ENCODE peak calls at places on chromosomes 7 and 10, in ten cellular contexts. One of them, this sample, is unnamed.

GRCh38 chr7:150791746-150792452 is 8.3 kb downstream of the TMEM176B start:
- DNase-seq in neural progenitor cell: no peak
- DNase-seq in HCT116: no peak
- DNase-seq in fibroblast of lung: no peak
- DNase-seq in IMR-90: no peak
- DNase-seq in GM23338: no peak
- DNase-seq in Karpas-422: no peak
- DNase-seq in OCI-LY7: no peak
- DNase-seq in PC-3: no peak
- DNase-seq in hepatocyte: no peak
- DNase-seq in this sample: no peak

GRCh38 chr10:94274142-94274787 is 88.5 kb downstream of the NOC3L start:
- DNase-seq in neural progenitor cell: no peak
- DNase-seq in HCT116: no peak
- DNase-seq in fibroblast of lung: peak
- DNase-seq in IMR-90: no peak
- DNase-seq in GM23338: no peak
- DNase-seq in Karpas-422: no peak
- DNase-seq in OCI-LY7: no peak
- DNase-seq in PC-3: no peak
- DNase-seq in hepatocyte: no peak
- DNase-seq in this sample: no peak

GRCh38 chr7:3754488-3755365 is 453.7 kb downstream of the SDK1 start:
- DNase-seq in neural progenitor cell: peak
- DNase-seq in HCT116: no peak
- DNase-seq in fibroblast of lung: peak
- DNase-seq in IMR-90: peak
- DNase-seq in GM23338: peak
- DNase-seq in Karpas-422: no peak
- DNase-seq in OCI-LY7: no peak
- DNase-seq in PC-3: peak
- DNase-seq in hepatocyte: peak
- DNase-seq in this sample: no peak

GRCh38 chr7:18590744-18591340 is 95.3 kb downstream of the HDAC9 start:
- DNase-seq in neural progenitor cell: peak
- DNase-seq in HCT116: peak
- DNase-seq in fibroblast of lung: peak
- DNase-seq in IMR-90: peak
- DNase-seq in GM23338: peak
- DNase-seq in Karpas-422: peak
- DNase-seq in OCI-LY7: peak
- DNase-seq in PC-3: peak
- DNase-seq in hepatocyte: peak
- DNase-seq in this sample: peak

GRCh38 chr10:43739171-43739570 is 90.5 kb upstream of the ZNF32 start:
- DNase-seq in neural progenitor cell: no peak
- DNase-seq in HCT116: no peak
- DNase-seq in fibroblast of lung: peak
- DNase-seq in IMR-90: no peak
- DNase-seq in GM23338: no peak
- DNase-seq in Karpas-422: no peak
- DNase-seq in OCI-LY7: no peak
- DNase-seq in PC-3: no peak
- DNase-seq in hepatocyte: no peak
- DNase-seq in this sample: no peak

GRCh38 chr7:29623976-29624375 is 60.3 kb downstream of the PRR15 start:
- DNase-seq in neural progenitor cell: no peak
- DNase-seq in HCT116: no peak
- DNase-seq in fibroblast of lung: no peak
- DNase-seq in IMR-90: no peak
- DNase-seq in GM23338: no peak
- DNase-seq in Karpas-422: no peak
- DNase-seq in OCI-LY7: no peak
- DNase-seq in PC-3: peak
- DNase-seq in hepatocyte: no peak
- DNase-seq in this sample: no peak

GRCh38 chr7:78487464-78487863 is 688.9 kb downstream of the PHTF2 start:
- DNase-seq in neural progenitor cell: no peak
- DNase-seq in HCT116: no peak
- DNase-seq in fibroblast of lung: no peak
- DNase-seq in IMR-90: no peak
- DNase-seq in GM23338: no peak
- DNase-seq in Karpas-422: no peak
- DNase-seq in OCI-LY7: no peak
- DNase-seq in PC-3: no peak
- DNase-seq in hepatocyte: no peak
- DNase-seq in this sample: peak

GRCh38 chr7:49783446-49783845 is 10.0 kb downstream of the VWC2 start:
- DNase-seq in neural progenitor cell: no peak
- DNase-seq in HCT116: no peak
- DNase-seq in fibroblast of lung: no peak
- DNase-seq in IMR-90: no peak
- DNase-seq in GM23338: no peak
- DNase-seq in Karpas-422: no peak
- DNase-seq in OCI-LY7: no peak
- DNase-seq in PC-3: no peak
- DNase-seq in hepatocyte: no peak
- DNase-seq in this sample: no peak

GRCh38 chr7:1704326-1705241 is 34.5 kb downstream of the ELFN1 start:
- DNase-seq in neural progenitor cell: no peak
- DNase-seq in HCT116: no peak
- DNase-seq in fibroblast of lung: no peak
- DNase-seq in IMR-90: no peak
- DNase-seq in GM23338: no peak
- DNase-seq in Karpas-422: no peak
- DNase-seq in OCI-LY7: no peak
- DNase-seq in PC-3: no peak
- DNase-seq in hepatocyte: no peak
- DNase-seq in this sample: no peak

GRCh38 chr10:117241541-117242462 is 888 bp downstream of the SLC18A2 start:
- DNase-seq in neural progenitor cell: peak
- DNase-seq in HCT116: no peak
- DNase-seq in fibroblast of lung: peak
- DNase-seq in IMR-90: no peak
- DNase-seq in GM23338: peak
- DNase-seq in Karpas-422: no peak
- DNase-seq in OCI-LY7: no peak
- DNase-seq in PC-3: no peak
- DNase-seq in hepatocyte: peak
- DNase-seq in this sample: no peak

GRCh38 chr10:126049741-126050140 is 153.4 kb downstream of the FANK1 start:
- DNase-seq in neural progenitor cell: no peak
- DNase-seq in HCT116: no peak
- DNase-seq in fibroblast of lung: peak
- DNase-seq in IMR-90: peak
- DNase-seq in GM23338: no peak
- DNase-seq in Karpas-422: no peak
- DNase-seq in OCI-LY7: no peak
- DNase-seq in PC-3: peak
- DNase-seq in hepatocyte: no peak
- DNase-seq in this sample: no peak

GRCh38 chr7:23544913-23545354 is 13.2 kb upstream of the TRA2A start:
- DNase-seq in neural progenitor cell: peak
- DNase-seq in HCT116: peak
- DNase-seq in fibroblast of lung: peak
- DNase-seq in IMR-90: peak
- DNase-seq in GM23338: peak
- DNase-seq in Karpas-422: peak
- DNase-seq in OCI-LY7: peak
- DNase-seq in PC-3: peak
- DNase-seq in hepatocyte: peak
- DNase-seq in this sample: peak

GRCh38 chr7:40987571-40987970 is 715.3 kb downstream of the INHBA start:
- DNase-seq in neural progenitor cell: no peak
- DNase-seq in HCT116: no peak
- DNase-seq in fibroblast of lung: peak
- DNase-seq in IMR-90: peak
- DNase-seq in GM23338: no peak
- DNase-seq in Karpas-422: no peak
- DNase-seq in OCI-LY7: no peak
- DNase-seq in PC-3: no peak
- DNase-seq in hepatocyte: no peak
- DNase-seq in this sample: no peak

GRCh38 chr7:40990841-40991240 is 712.0 kb downstream of the INHBA start:
- DNase-seq in neural progenitor cell: no peak
- DNase-seq in HCT116: no peak
- DNase-seq in fibroblast of lung: peak
- DNase-seq in IMR-90: no peak
- DNase-seq in GM23338: no peak
- DNase-seq in Karpas-422: no peak
- DNase-seq in OCI-LY7: no peak
- DNase-seq in PC-3: no peak
- DNase-seq in hepatocyte: no peak
- DNase-seq in this sample: no peak

GRCh38 chr7:40983106-40983505 is 719.8 kb downstream of the INHBA start:
- DNase-seq in neural progenitor cell: no peak
- DNase-seq in HCT116: no peak
- DNase-seq in fibroblast of lung: no peak
- DNase-seq in IMR-90: no peak
- DNase-seq in GM23338: no peak
- DNase-seq in Karpas-422: no peak
- DNase-seq in OCI-LY7: no peak
- DNase-seq in PC-3: no peak
- DNase-seq in hepatocyte: no peak
- DNase-seq in this sample: no peak

DNA sequence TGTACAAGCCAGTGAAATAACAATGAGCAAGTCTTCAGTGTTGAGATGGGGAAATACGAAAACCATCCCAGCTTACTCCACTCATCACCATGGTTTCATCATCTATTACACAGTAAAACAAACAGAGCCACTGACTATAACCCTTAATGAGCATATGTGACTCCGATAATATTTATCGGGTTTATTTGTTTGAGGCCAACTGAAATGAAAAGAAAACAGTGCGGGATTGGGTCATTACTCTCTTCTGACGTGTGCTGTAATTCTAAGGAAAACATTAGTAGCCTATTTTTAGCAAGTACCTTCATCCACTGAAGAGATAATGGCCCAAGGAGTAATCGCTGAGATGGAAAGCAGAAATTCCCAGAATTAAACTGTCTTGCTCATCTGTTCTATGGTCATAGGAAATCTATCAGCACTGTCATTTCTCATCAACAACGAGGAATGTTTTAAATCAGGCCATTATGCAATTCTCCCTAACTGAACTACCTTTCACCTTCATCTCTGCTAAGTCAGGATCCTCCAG is 716.5 kb downstream of the INHBA start:
- DNase-seq in neural progenitor cell: no peak
- DNase-seq in HCT116: no peak
- DNase-seq in fibroblast of lung: peak
- DNase-seq in IMR-90: peak
- DNase-seq in GM23338: no peak
- DNase-seq in Karpas-422: no peak
- DNase-seq in OCI-LY7: no peak
- DNase-seq in PC-3: peak
- DNase-seq in hepatocyte: peak
- DNase-seq in this sample: no peak
- H2AFZ ChIP-seq in neural progenitor cell: no peak
- H2AFZ ChIP-seq in HCT116: no peak
- H2AFZ ChIP-seq in fibroblast of lung: no peak
- H2AFZ ChIP-seq in IMR-90: no peak
- H2AFZ ChIP-seq in GM23338: no peak
- H2AFZ ChIP-seq in Karpas-422: no peak
- H2AFZ ChIP-seq in OCI-LY7: no peak
- H2AFZ ChIP-seq in PC-3: peak
- H2AFZ ChIP-seq in hepatocyte: no peak
- H2AFZ ChIP-seq in this sample: no peak

DNA sequence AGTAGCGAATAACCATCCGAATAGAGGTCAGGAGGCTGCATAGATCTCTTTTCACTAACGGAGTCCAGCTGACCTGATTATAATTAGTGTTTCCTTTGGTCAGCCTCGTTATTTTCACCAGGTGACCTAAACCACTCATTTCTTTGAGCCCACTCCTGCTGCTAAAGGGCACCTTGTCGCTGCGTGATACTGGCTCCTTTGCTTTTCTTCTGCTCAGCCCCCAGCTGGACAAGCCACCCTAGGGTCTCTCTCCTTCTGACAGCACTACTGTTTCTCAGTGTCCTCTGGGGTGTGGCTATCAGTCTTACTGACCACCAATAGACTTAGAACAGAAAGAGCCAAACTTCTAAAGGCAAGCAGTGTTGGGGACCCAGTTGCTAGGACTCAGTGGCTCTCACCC is 2.7 kb upstream of the IGFBP3 start:
- DNase-seq in neural progenitor cell: peak
- DNase-seq in HCT116: no peak
- DNase-seq in fibroblast of lung: no peak
- DNase-seq in IMR-90: no peak
- DNase-seq in GM23338: no peak
- DNase-seq in Karpas-422: no peak
- DNase-seq in OCI-LY7: no peak
- DNase-seq in PC-3: no peak
- DNase-seq in hepatocyte: no peak
- DNase-seq in this sample: no peak
- H3K27ac ChIP-seq in neural progenitor cell: no peak
- H3K27ac ChIP-seq in HCT116: no peak
- H3K27ac ChIP-seq in fibroblast of lung: no peak
- H3K27ac ChIP-seq in IMR-90: no peak
- H3K27ac ChIP-seq in GM23338: no peak
- H3K27ac ChIP-seq in Karpas-422: no peak
- H3K27ac ChIP-seq in OCI-LY7: no peak
- H3K27ac ChIP-seq in PC-3: peak
- H3K27ac ChIP-seq in hepatocyte: no peak
- H3K27ac ChIP-seq in this sample: no peak

GRCh38 chr7:41900532-41900931 is 197.6 kb upstream of the INHBA start:
- DNase-seq in neural progenitor cell: no peak
- DNase-seq in HCT116: no peak
- DNase-seq in fibroblast of lung: no peak
- DNase-seq in IMR-90: no peak
- DNase-seq in GM23338: peak
- DNase-seq in Karpas-422: no peak
- DNase-seq in OCI-LY7: no peak
- DNase-seq in PC-3: peak
- DNase-seq in hepatocyte: no peak
- DNase-seq in this sample: no peak
- H2AFZ ChIP-seq in neural progenitor cell: peak
- H2AFZ ChIP-seq in HCT116: no peak
- H2AFZ ChIP-seq in fibroblast of lung: no peak
- H2AFZ ChIP-seq in IMR-90: no peak
- H2AFZ ChIP-seq in GM23338: no peak
- H2AFZ ChIP-seq in Karpas-422: no peak
- H2AFZ ChIP-seq in OCI-LY7: no peak
- H2AFZ ChIP-seq in PC-3: no peak
- H2AFZ ChIP-seq in hepatocyte: no peak
- H2AFZ ChIP-seq in this sample: no peak

DNA sequence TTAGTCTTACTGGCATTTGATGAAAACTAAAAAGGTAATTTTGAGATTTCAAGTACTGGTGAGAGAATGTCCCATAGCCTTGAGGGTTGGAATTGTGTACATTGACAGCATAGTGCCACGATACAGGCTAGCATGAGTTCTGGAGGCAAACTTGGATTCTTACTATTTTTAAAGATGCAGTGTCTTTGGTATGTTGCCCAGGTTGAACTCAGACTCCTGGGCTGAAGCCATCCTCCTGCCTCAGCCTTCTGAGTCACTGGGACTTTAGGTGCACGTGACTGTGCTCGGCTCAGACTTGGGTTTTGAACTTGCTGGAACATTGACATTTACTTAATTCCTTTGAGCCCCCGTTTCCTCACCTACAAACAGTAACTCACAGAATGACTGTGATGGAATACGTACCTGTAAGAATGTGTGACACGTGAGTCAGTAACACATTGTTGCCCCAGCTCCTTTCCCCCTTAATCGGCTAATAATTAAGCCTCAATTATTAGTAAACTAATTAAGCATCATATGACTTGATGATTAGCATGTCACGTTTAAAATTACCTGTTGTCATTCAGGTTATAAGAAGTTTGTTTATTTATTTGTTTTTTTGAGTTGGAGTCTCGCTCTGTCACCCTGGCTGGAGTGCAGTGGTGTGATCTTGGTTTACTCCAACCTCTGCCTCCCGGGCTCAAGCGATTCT is 10.6 kb downstream of the DNAJB6 start:
- DNase-seq in neural progenitor cell: no peak
- DNase-seq in HCT116: peak
- DNase-seq in fibroblast of lung: peak
- DNase-seq in IMR-90: peak
- DNase-seq in GM23338: no peak
- DNase-seq in Karpas-422: no peak
- DNase-seq in OCI-LY7: no peak
- DNase-seq in PC-3: peak
- DNase-seq in hepatocyte: peak
- DNase-seq in this sample: no peak
- H3K27ac ChIP-seq in neural progenitor cell: no peak
- H3K27ac ChIP-seq in HCT116: peak
- H3K27ac ChIP-seq in fibroblast of lung: no peak
- H3K27ac ChIP-seq in IMR-90: no peak
- H3K27ac ChIP-seq in GM23338: peak
- H3K27ac ChIP-seq in Karpas-422: no peak
- H3K27ac ChIP-seq in OCI-LY7: no peak
- H3K27ac ChIP-seq in PC-3: no peak
- H3K27ac ChIP-seq in hepatocyte: no peak
- H3K27ac ChIP-seq in this sample: no peak

This sample was measured in MM.1S.